ENCODE peak calls at places on chromosomes 3 and 15, in five cellular contexts. E is IMR-90, J is breast epithelium, Q is adrenal gland, L is A549. V is an unnamed sample.

GRCh38 chr15:97652700-97653167 is 307.8 kb upstream of the ARRDC4 start:
- DNase-seq in E (no peak), J (no peak), Q (no peak), L (no peak), V (no peak)

GRCh38 chr3:12046406-12046805 is 42.2 kb downstream of the SYN2 start:
- DNase-seq in E (no peak), J (no peak), Q (no peak), L (peak), V (no peak)

GRCh38 chr15:66587749-66588148 is 22.0 kb upstream of the LCTL start:
- DNase-seq in E (no peak), J (no peak), Q (no peak), L (no peak), V (no peak)

GRCh38 chr15:48046813-48047483 is 73.8 kb upstream of the SLC24A5 start:
- DNase-seq in E (no peak), J (no peak), Q (no peak), L (no peak), V (no peak)

GRCh38 chr3:45896956-45897355 is 10.6 kb downstream of the CCR9 start:
- DNase-seq in E (peak), J (no peak), Q (no peak), L (no peak), V (no peak)

GRCh38 chr3:45034612-45035252 is 8.6 kb downstream of the CLEC3B start:
- DNase-seq in E (no peak), J (peak), Q (peak), L (no peak), V (peak)

GRCh38 chr15:65939901-65940617 is 70.8 kb downstream of the RAB11A start:
- DNase-seq in E (peak), J (no peak), Q (no peak), L (peak), V (no peak)

GRCh38 chr3:59432676-59433075 is 382.9 kb upstream of the CFAP20DC start:
- DNase-seq in E (peak), J (no peak), Q (no peak), L (no peak), V (no peak)

GRCh38 chr3:146715176-146715575 is 110.0 kb upstream of the PLSCR5 start:
- DNase-seq in E (peak), J (no peak), Q (no peak), L (no peak), V (no peak)

GRCh38 chr3:171810278-171811058 is at the start of gene PLD1:
- DNase-seq in E (peak), J (peak), Q (peak), L (peak), V (peak)

GRCh38 chr3:149393355-149394165 is 16.1 kb upstream of the TM4SF1 start:
- DNase-seq in E (peak), J (peak), Q (peak), L (peak), V (no peak)

GRCh38 chr15:28876131-28876844 is 9.5 kb upstream of the APBA2 start:
- DNase-seq in E (no peak), J (no peak), Q (no peak), L (no peak), V (no peak)

GRCh38 chr15:58575045-58575786 is 143.4 kb downstream of the LIPC start:
- DNase-seq in E (no peak), J (no peak), Q (no peak), L (no peak), V (no peak)

GRCh38 chr3:124607163-124607562 is 123.1 kb upstream of the UMPS start:
- DNase-seq in E (peak), J (no peak), Q (no peak), L (no peak), V (no peak)

GRCh38 chr15:47991376-47991775 is 129.4 kb upstream of the SLC24A5 start:
- DNase-seq in E (peak), J (no peak), Q (no peak), L (no peak), V (no peak)

GRCh38 chr3:15099364-15100098 is 583 bp upstream of the RBSN start:
- DNase-seq in E (no peak), J (no peak), Q (peak), L (no peak), V (no peak)

GRCh38 chr15:34122771-34123183 is 20.9 kb downstream of the PGBD4 start:
- DNase-seq in E (peak), J (no peak), Q (no peak), L (no peak), V (no peak)

GRCh38 chr3:177721864-177722370 is 524.6 kb upstream of the TBL1XR1 start:
- DNase-seq in E (no peak), J (no peak), Q (no peak), L (no peak), V (no peak)

GRCh38 chr15:93072011-93072410 is 17.0 kb downstream of the RGMA start:
- DNase-seq in E (peak), J (no peak), Q (no peak), L (no peak), V (no peak)

GRCh38 chr15:33722005-33722672 is 246.2 kb upstream of the CHRM5 start:
- DNase-seq in E (peak), J (no peak), Q (no peak), L (no peak), V (no peak)

GRCh38 chr3:87145553-87145952 is 81.6 kb upstream of the CHMP2B start:
- DNase-seq in E (peak), J (no peak), Q (no peak), L (no peak), V (no peak)

GRCh38 chr3:159451067-159451466 is 537.6 kb upstream of the IL12A start:
- DNase-seq in E (no peak), J (no peak), Q (no peak), L (no peak), V (no peak)

GRCh38 chr3:190514163-190515153 is 573 bp downstream of the IL1RAP start:
- DNase-seq in E (peak), J (peak), Q (peak), L (peak), V (peak)

GRCh38 chr3:172980849-172981248 is 160.2 kb downstream of the SPATA16 start:
- DNase-seq in E (no peak), J (no peak), Q (no peak), L (no peak), V (no peak)

GRCh38 chr15:23038741-23039150 is 623 bp downstream of the TUBGCP5 start:
- DNase-seq in E (peak), J (no peak), Q (no peak), L (peak), V (no peak)

GRCh38 chr3:12462159-12462962 is 21.9 kb upstream of the TSEN2 start:
- DNase-seq in E (no peak), J (no peak), Q (no peak), L (no peak), V (no peak)

GRCh38 chr3:11803977-11804903 is 42.4 kb downstream of the TAMM41 start:
- DNase-seq in E (peak), J (peak), Q (peak), L (peak), V (no peak)

GRCh38 chr3:59992578-59992977 is 942.8 kb upstream of the CFAP20DC start:
- DNase-seq in E (no peak), J (no peak), Q (no peak), L (no peak), V (no peak)

GRCh38 chr3:78177780-78178179 is 1137.9 kb downstream of the ROBO2 start:
- DNase-seq in E (no peak), J (no peak), Q (no peak), L (no peak), V (no peak)

GRCh38 chr3:33943277-33943676 is 144.8 kb downstream of the PDCD6IP start:
- DNase-seq in E (no peak), J (no peak), Q (no peak), L (no peak), V (no peak)

GRCh38 chr3:25633919-25634318 is 30.8 kb downstream of the TOP2B start:
- DNase-seq in E (no peak), J (no peak), Q (no peak), L (no peak), V (no peak)
- H3K4me3 ChIP-seq in E (no peak), J (no peak), Q (no peak), L (no peak), V (no peak)

DNA sequence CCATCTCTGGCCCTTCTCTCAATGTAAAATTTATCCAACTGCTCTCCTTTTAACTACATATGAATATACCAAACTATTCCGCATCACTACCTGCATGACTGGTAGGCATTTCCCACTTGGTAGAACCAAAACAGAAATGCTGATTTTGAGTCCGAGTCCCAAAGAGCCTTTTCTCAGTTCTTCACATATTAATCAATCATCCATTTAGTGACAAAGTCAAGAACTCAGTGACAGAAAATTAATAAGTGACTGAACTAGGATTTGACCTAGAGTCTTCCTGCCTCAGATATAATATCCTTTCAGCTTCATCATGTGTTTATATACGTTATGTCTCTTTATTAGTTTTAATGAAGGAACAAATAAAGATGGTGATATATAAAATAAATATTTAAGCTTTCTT is 700.6 kb upstream of the GOLIM4 start:
- DNase-seq in E (no peak), J (no peak), Q (no peak), L (no peak), V (no peak)
- TF ChIP-seq POLR2A in E (no peak), J (no peak), Q (no peak), L (no peak), V (no peak)

GRCh38 chr3:99875573-99875924 is 57.9 kb downstream of the CMSS1 start:
- DNase-seq in E (peak), J (no peak), Q (no peak), L (no peak), V (no peak)

GRCh38 chr3:99869621-99870020 is 52.0 kb downstream of the CMSS1 start:
- DNase-seq in E (no peak), J (no peak), Q (no peak), L (no peak), V (no peak)

GRCh38 chr3:99870712-99871111 is 53.0 kb downstream of the CMSS1 start:
- DNase-seq in E (no peak), J (no peak), Q (no peak), L (no peak), V (no peak)

GRCh38 chr3:99871231-99871898 is 53.7 kb downstream of the CMSS1 start:
- DNase-seq in E (no peak), J (no peak), Q (no peak), L (no peak), V (no peak)

DNA sequence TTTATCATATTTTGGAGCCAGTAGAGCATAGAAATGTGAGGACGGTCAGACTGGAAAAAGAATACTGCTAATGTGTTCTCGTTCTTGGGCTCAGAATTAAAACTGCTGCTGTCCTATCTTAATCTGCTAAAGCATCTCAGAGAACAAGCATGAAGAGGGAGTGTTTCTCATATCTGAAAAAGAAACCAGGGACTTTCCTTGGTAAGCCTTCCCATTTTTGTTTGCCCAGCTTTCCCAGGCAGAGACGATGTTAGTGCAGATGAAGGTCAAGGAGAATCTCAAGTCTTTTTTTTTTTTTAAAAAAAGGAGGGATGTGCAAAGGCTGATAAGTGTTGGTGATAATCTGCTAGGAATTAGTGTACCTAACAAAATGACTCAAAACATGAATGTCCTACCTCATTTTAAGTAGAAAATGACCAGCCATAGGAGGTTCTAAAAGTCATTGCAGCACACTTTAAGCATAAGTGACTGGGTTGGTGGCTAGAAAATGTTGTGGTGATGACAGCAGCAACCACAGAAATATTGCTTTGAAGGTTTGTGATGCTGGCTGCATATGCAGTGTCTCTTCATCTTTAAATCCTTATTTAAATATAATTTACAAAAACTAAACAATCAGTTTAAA is 55.1 kb downstream of the CMSS1 start:
- DNase-seq in E (no peak), J (no peak), Q (no peak), L (no peak), V (no peak)
- H3K4me3 ChIP-seq in E (peak), J (peak), Q (no peak), L (no peak), V (no peak)

GRCh38 chr3:98733778-98734281 is 29.3 kb upstream of the ST3GAL6 start:
- DNase-seq in E (no peak), J (no peak), Q (no peak), L (no peak), V (no peak)
- TF ChIP-seq POLR2A in E (no peak), J (no peak), Q (no peak), L (no peak), V (no peak)

DNA sequence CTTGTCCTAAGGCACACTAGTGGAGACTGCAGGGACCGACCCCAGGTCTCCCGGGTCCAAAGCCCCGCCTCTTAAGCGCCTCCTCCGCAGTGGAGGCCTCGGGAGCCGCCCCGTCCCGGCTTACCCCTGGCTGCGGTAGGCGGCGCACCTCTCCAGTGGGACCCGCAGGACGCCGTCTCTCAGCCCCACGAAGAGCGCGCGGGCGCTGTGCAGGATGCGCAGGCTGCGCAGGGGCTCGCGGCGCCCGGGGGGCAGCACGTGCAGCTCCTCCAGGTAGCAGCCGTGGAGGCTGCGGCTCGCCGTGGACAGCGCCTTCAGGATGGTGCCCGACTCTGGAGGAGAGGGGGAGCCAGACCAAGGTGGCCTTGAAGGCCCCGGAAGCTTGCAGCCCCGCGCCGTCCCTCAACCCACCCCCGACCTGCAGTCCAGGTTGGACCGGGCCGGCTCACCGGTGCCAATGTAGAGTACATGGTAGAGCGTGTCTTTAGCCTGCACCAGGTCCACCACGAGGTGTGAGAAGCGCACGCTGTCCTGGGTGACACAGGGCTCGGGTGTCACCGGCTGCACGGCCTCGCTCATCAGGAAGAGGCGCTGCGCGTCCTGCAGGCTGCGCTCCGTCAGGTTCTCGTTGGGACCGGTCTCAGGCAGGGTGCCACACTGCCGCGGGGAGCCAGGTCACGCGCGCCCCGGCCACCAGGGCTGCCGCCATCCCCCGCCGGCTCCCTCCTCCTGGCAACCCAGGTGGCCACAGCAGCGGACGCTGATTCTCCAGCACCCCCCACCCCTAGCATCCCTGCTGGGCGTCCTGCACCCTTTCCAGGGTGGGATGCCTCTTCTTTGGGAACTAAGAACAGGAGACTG is 105.5 kb downstream of the SEMA5B start:
- DNase-seq in E (no peak), J (no peak), Q (no peak), L (peak), V (no peak)
- H3K4me3 ChIP-seq in E (no peak), J (peak), Q (no peak), L (peak), V (no peak)

DNA sequence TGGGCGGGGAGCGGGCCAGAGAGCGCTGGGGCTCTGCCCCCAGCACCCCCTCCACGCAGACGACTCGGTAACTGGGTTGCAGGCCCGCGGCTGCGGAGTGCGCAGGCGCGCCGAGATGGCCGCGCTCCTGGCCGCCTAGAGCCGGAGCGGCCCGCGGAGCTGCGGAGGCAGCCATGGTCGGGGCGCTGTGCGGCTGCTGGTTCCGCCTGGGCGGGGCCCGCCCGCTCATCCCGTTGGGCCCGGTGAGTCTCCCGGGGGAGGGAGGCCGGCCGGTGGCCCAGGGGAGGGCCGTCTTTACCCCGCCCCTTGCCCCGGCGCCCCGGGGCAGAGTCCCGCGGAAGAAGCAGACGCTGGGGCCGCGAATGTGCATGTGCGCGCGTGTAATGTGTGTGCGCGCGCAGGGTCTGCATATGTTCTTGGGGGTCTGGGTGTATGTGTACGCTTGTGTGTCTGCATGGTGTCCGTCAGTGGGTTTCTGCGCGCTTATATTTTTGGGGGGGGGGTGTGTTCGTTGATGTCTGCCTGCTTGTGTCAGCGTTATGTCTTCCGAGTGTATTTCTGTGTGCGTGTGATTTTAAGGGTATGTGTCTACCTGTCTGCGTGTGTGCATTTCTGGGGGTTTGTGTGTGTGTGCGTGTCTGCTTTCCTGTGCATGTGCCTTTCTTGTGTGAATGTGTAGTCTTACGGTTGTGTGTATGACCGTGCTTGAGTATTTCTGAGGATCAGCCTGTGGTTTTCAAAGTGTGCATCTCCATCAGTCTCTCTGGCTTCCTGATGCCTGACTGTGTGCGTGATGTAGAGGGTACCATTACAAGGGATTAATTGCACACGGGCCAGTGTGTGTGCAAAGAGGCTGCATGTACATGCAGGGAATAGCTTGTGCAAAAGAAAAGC is at the start of gene ABHD14A:
- DNase-seq in E (peak), J (peak), Q (peak), L (peak), V (peak)
- TF ChIP-seq POLR2A in E (no peak), J (no peak), Q (peak), L (peak), V (no peak)

DNA sequence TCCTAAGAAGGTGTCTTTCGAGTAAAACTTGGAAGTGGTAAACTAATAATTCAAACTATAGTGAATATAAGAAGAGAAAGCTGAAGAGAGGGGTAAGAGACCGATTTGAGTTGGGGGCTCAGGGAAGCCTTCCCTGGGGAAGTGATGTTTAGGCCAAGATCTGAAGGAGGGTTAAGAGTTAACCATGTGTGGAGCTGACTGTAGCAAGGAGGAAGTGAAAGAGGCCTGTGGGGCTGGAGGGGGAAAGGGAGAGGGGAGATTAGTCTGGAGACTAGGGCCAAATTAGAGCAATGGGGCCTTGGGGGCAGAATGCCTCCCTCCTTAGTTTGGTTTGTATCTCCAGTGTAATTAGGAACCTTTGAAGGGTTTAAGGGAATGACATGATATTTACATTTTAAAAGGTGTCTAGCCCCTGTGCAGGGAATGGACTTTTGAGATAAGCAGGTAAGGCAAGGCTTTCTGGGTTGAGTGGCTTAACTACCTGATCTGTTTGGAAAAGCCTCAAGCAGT is 2.2 kb downstream of the ZNF592 start:
- DNase-seq in E (no peak), J (no peak), Q (no peak), L (no peak), V (no peak)
- H3K4me3 ChIP-seq in E (no peak), J (peak), Q (no peak), L (peak), V (no peak)

V was measured in lower leg skin.